ENCODE peak calls at places on chromosomes 12 and 14, in nine cellular contexts. O is GM23338, W is hepatocyte, A is GM23248, K is PC-3, J is neural progenitor cell, D is HCT116, G is SK-N-SH, U is MM.1S. Z is an unnamed sample. For H4K20me1, the result is how much of the 10 kb centered on the place peaks cover.

GRCh38 chr12:90152897-90153624 is 444.4 kb upstream of the ATP2B1 start:
- DNase-seq in O (no peak), W (peak), A (peak), K (peak), J (peak), D (no peak), G (no peak), U (no peak), Z (no peak)

GRCh38 chr12:4243098-4243795 is 30.3 kb upstream of the CCND2 start:
- DNase-seq in O (no peak), W (no peak), A (no peak), K (no peak), J (no peak), D (no peak), G (no peak), U (no peak), Z (no peak)

GRCh38 chr14:100419856-100420255 is 96.7 kb downstream of the SLC25A47 start:
- DNase-seq in O (peak), W (no peak), A (no peak), K (no peak), J (peak), D (no peak), G (peak), U (no peak), Z (no peak)

GRCh38 chr12:26953447-26953846 is 15.2 kb downstream of the FGFR1OP2 start:
- DNase-seq in O (no peak), W (peak), A (peak), K (no peak), J (no peak), D (no peak), G (no peak), U (no peak), Z (no peak)

GRCh38 chr14:64763801-64764511 is 59.7 kb downstream of the PLEKHG3 start:
- DNase-seq in O (peak), W (peak), A (peak), K (peak), J (peak), D (no peak), G (peak), U (no peak), Z (no peak)

GRCh38 chr12:106962291-106962690 is 6.6 kb downstream of the TMEM263 start:
- DNase-seq in O (no peak), W (no peak), A (no peak), K (no peak), J (no peak), D (no peak), G (no peak), U (no peak), Z (no peak)

GRCh38 chr12:99619389-99620158 is 28.0 kb upstream of the GARIN6 start:
- DNase-seq in O (peak), W (peak), A (peak), K (peak), J (peak), D (peak), G (peak), U (peak), Z (peak)

GRCh38 chr12:1918081-1918874 is at the start of gene CACNA2D4:
- DNase-seq in O (no peak), W (peak), A (no peak), K (no peak), J (peak), D (no peak), G (peak), U (no peak), Z (no peak)

GRCh38 chr12:23684121-23684520 is 265.3 kb downstream of the SOX5 start:
- DNase-seq in O (no peak), W (no peak), A (no peak), K (no peak), J (no peak), D (no peak), G (no peak), U (no peak), Z (no peak)

GRCh38 chr14:92553456-92553855 is 39.9 kb downstream of the RIN3 start:
- DNase-seq in O (peak), W (peak), A (peak), K (no peak), J (no peak), D (no peak), G (no peak), U (no peak), Z (no peak)

GRCh38 chr12:50282581-50283229 is 615 bp downstream of the LIMA1 start:
- DNase-seq in O (no peak), W (no peak), A (peak), K (peak), J (no peak), D (no peak), G (no peak), U (no peak), Z (no peak)

GRCh38 chr14:22390824-22391461 is 198.1 kb downstream of the DAD1 start:
- DNase-seq in O (no peak), W (peak), A (no peak), K (peak), J (no peak), D (no peak), G (no peak), U (no peak), Z (no peak)

GRCh38 chr12:25682421-25682820 is 129.3 kb upstream of the LMNTD1 start:
- DNase-seq in O (no peak), W (no peak), A (peak), K (no peak), J (no peak), D (no peak), G (no peak), U (no peak), Z (no peak)

GRCh38 chr14:96735509-96735908 is 61.7 kb upstream of the VRK1 start:
- DNase-seq in O (no peak), W (no peak), A (no peak), K (no peak), J (no peak), D (no peak), G (peak), U (no peak), Z (no peak)

GRCh38 chr12:51590347-51591019 is 550 bp upstream of the SCN8A start:
- DNase-seq in O (peak), W (peak), A (peak), K (peak), J (peak), D (peak), G (peak), U (peak), Z (peak)

GRCh38 chr12:79301181-79301580 is 389.6 kb downstream of the PAWR start:
- DNase-seq in O (no peak), W (no peak), A (no peak), K (no peak), J (no peak), D (no peak), G (no peak), U (no peak), Z (no peak)

GRCh38 chr14:29243355-29243754 is 476.8 kb downstream of the FOXG1 start:
- DNase-seq in O (no peak), W (no peak), A (peak), K (no peak), J (no peak), D (no peak), G (no peak), U (no peak), Z (no peak)

GRCh38 chr12:65826513-65827171 is 2.4 kb downstream of the HMGA2 start:
- DNase-seq in O (peak), W (no peak), A (peak), K (peak), J (peak), D (no peak), G (peak), U (no peak), Z (no peak)
- TF ChIP-seq EZH2phosphoT487 in O (no peak), W (no peak), A (no peak), K (no peak), J (no peak), D (no peak), G (no peak), U (no peak), Z (no peak)

GRCh38 chr12:124555168-124555928 is 12.1 kb downstream of the NCOR2 start:
- DNase-seq in O (no peak), W (no peak), A (no peak), K (no peak), J (no peak), D (no peak), G (no peak), U (no peak), Z (no peak)

GRCh38 chr12:124556067-124556466 is 11.3 kb downstream of the NCOR2 start:
- DNase-seq in O (no peak), W (no peak), A (no peak), K (no peak), J (no peak), D (no peak), G (no peak), U (no peak), Z (no peak)

GRCh38 chr12:124558298-124558697 is 9.1 kb downstream of the NCOR2 start:
- DNase-seq in O (no peak), W (no peak), A (no peak), K (no peak), J (no peak), D (no peak), G (no peak), U (no peak), Z (no peak)

GRCh38 chr12:124557518-124558223 is 9.7 kb downstream of the NCOR2 start:
- DNase-seq in O (peak), W (no peak), A (no peak), K (no peak), J (no peak), D (no peak), G (peak), U (no peak), Z (no peak)

GRCh38 chr12:124556896-124557501 is 10.4 kb downstream of the NCOR2 start:
- DNase-seq in O (no peak), W (no peak), A (no peak), K (no peak), J (peak), D (no peak), G (peak), U (no peak), Z (no peak)
- H4K20me1 ChIP-seq in O (half or more), W (half or more), A (under half), K (under half), J (half or more), D (under half), G (half or more), U (under half), Z (under half)

GRCh38 chr12:131104464-131105350 is 151.0 kb downstream of the ADGRD1 start:
- DNase-seq in O (peak), W (peak), A (peak), K (peak), J (peak), D (peak), G (peak), U (peak), Z (peak)
- TF ChIP-seq EZH2phosphoT487 in O (no peak), W (no peak), A (no peak), K (no peak), J (no peak), D (no peak), G (no peak), U (no peak), Z (no peak)

DNA sequence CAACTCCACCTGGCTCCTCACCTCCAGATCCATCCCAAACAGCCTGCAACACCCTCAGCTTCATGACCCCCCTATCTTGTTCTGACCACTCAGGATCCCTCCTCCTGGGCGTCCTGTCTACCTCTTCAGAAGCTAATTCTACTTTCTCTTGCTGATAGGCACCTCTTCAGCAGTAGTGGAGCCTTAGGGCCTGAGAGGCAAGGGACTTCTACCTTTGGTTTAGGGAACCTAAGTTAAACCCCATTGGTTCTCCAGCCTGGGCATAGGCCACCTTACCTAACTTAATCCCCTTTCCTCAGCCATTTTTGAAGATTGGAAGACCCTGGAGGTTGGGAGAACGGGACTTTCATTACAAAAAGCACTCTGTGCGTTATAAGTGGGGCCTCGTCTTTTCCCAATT is 630 bp upstream of the HOXC5 start:
- DNase-seq in O (no peak), W (no peak), A (no peak), K (no peak), J (no peak), D (no peak), G (no peak), U (no peak), Z (no peak)
- H4K20me1 ChIP-seq in O (under half), W (under half), A (under half), K (under half), J (half or more), D (under half), G (under half), U (under half), Z (under half)

GRCh38 chr12:122523846-122524718 is 2.7 kb downstream of the RSRC2 start:
- DNase-seq in O (no peak), W (no peak), A (peak), K (no peak), J (no peak), D (no peak), G (no peak), U (no peak), Z (no peak)

GRCh38 chr12:122526683-122527477 is at the start of the genes KNTC1 and RSRC2:
- DNase-seq in O (peak), W (peak), A (peak), K (peak), J (peak), D (peak), G (peak), U (peak), Z (peak)

GRCh38 chr12:122519418-122519817 is 7.3 kb downstream of the RSRC2 start:
- DNase-seq in O (no peak), W (no peak), A (peak), K (no peak), J (no peak), D (no peak), G (no peak), U (no peak), Z (no peak)

GRCh38 chr12:122520676-122521075 is 6.1 kb downstream of the RSRC2 start:
- DNase-seq in O (no peak), W (no peak), A (no peak), K (no peak), J (no peak), D (no peak), G (no peak), U (no peak), Z (no peak)

DNA sequence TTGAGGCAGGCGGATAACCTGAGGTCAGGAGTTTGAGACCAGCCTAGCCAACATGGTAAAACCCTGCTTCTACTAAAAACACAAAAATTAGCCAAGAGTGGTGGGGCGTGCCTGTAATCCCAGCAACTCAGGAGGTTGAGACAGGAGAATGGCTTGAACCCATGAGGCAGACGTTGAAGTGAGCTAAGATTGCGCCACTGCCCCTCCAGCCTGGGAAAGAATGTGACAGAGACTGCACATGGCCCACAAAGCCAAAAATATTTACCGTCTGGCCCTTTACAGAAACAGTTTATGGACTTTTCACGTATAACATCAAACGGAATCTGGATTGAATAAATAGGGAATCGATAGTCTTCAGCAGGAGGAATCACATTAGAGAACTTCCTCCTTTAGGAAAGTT is 3.5 kb downstream of the RSRC2 start:
- DNase-seq in O (no peak), W (peak), A (peak), K (no peak), J (no peak), D (no peak), G (no peak), U (no peak), Z (no peak)
- TF ChIP-seq EZH2phosphoT487 in O (no peak), W (no peak), A (no peak), K (no peak), J (no peak), D (no peak), G (no peak), U (no peak), Z (no peak)

GRCh38 chr12:94725375-94726168 is 75.2 kb upstream of the TMCC3 start:
- DNase-seq in O (peak), W (peak), A (peak), K (peak), J (peak), D (peak), G (no peak), U (no peak), Z (peak)
- H4K20me1 ChIP-seq in O (under half), W (under half), A (under half), K (under half), J (under half), D (under half), G (under half), U (under half), Z (under half)

GRCh38 chr12:53653595-53653994 is 22.3 kb downstream of the ATP5MC2 start:
- DNase-seq in O (no peak), W (no peak), A (no peak), K (no peak), J (no peak), D (no peak), G (no peak), U (no peak), Z (no peak)
- TF ChIP-seq EZH2phosphoT487 in O (no peak), W (no peak), A (no peak), K (no peak), J (no peak), D (no peak), G (no peak), U (no peak), Z (no peak)

DNA sequence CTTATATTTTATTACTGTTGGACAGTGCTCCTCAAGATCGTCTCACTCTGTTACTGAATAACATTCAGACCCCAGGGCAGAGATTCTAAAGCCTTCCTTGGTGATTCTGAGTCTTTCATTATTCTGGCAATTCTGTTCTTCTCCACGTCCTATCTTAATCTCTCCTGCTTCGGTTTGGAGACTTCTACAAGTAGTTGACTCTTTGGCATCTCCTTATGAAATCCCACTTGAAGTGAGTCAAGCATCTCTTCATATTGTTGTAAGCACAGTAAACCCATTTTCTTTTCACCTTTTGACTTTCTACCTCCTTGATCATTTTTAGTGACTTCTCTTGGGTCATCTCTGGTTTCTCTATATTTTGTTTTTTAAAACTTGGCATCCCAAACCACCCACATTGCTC is 132.8 kb downstream of the SAMD4A start:
- DNase-seq in O (no peak), W (no peak), A (no peak), K (no peak), J (no peak), D (no peak), G (no peak), U (no peak), Z (no peak)
- H4K20me1 ChIP-seq in O (under half), W (under half), A (under half), K (under half), J (under half), D (under half), G (under half), U (under half), Z (under half)